ENCODE peak calls at places on chromosomes 13 and 19, in four cellular contexts. G is AG04450, K is NB4, A is left ventricle myocardium inferior. H is an unnamed sample.

GRCh38 chr19:13243971-13244370 is 93.8 kb downstream of the IER2 start:
- DNase-seq in G (no peak), K (no peak), A (no peak), H (no peak)

GRCh38 chr19:246551-246950 is 44.7 kb downstream of the PLPP2 start:
- DNase-seq in G (no peak), K (peak), A (no peak), H (no peak)

GRCh38 chr13:20489185-20489820 is 36.4 kb downstream of the CRYL1 start:
- DNase-seq in G (no peak), K (no peak), A (no peak), H (no peak)

GRCh38 chr19:5369304-5369703 is 28.7 kb upstream of the PTPRS start:
- DNase-seq in G (no peak), K (no peak), A (no peak), H (no peak)

GRCh38 chr13:25420161-25420560 is 48.4 kb downstream of the ATP8A2 start:
- DNase-seq in G (no peak), K (no peak), A (no peak), H (no peak)

GRCh38 chr19:41934849-41935374 is 6.7 kb upstream of the ERFL start:
- DNase-seq in G (peak), K (peak), A (peak), H (peak)

GRCh38 chr13:80802946-80803345 is 462.0 kb upstream of the SPRY2 start:
- DNase-seq in G (no peak), K (no peak), A (no peak), H (no peak)

GRCh38 chr19:48913114-48913513 is 13.0 kb downstream of the NUCB1 start:
- DNase-seq in G (no peak), K (peak), A (no peak), H (no peak)

GRCh38 chr19:6534451-6535093 is 3.7 kb downstream of the TNFSF9 start:
- DNase-seq in G (no peak), K (no peak), A (no peak), H (peak)

GRCh38 chr13:79384022-79384610 is 21.9 kb downstream of the RBM26 start:
- DNase-seq in G (no peak), K (peak), A (no peak), H (no peak)

GRCh38 chr13:113203507-113204377 is 4.7 kb downstream of the PCID2 start:
- DNase-seq in G (no peak), K (peak), A (peak), H (peak)

GRCh38 chr13:102847272-102848234 is 1.7 kb downstream of the ERCC5 start:
- DNase-seq in G (no peak), K (peak), A (no peak), H (no peak)

GRCh38 chr19:41957838-41958366 is 1.2 kb downstream of the RABAC1 start:
- DNase-seq in G (peak), K (peak), A (peak), H (no peak)

GRCh38 chr19:45885556-45886426 is at the start of gene IRF2BP1:
- DNase-seq in G (peak), K (peak), A (peak), H (peak)

GRCh38 chr19:40627486-40628279 is 26.5 kb downstream of the LTBP4 start:
- DNase-seq in G (no peak), K (no peak), A (no peak), H (no peak)

GRCh38 chr13:73107970-73108369 is 49.2 kb downstream of the KLF5 start:
- DNase-seq in G (no peak), K (no peak), A (no peak), H (no peak)

GRCh38 chr19:7492142-7493055 is 3.6 kb upstream of the PEX11G start:
- DNase-seq in G (no peak), K (peak), A (no peak), H (no peak)

GRCh38 chr19:56507446-56508281 is at the start of gene ZNF471:
- DNase-seq in G (peak), K (peak), A (peak), H (no peak)

GRCh38 chr19:34253711-34254551 is 423 bp upstream of the GARRE1 start:
- DNase-seq in G (no peak), K (peak), A (peak), H (peak)

GRCh38 chr19:30540671-30541210 is 168.6 kb downstream of the ZNF536 start:
- DNase-seq in G (no peak), K (peak), A (no peak), H (no peak)
- TF ChIP-seq CTCF in G (no peak), K (no peak), A (no peak), H (no peak)

GRCh38 chr13:48069573-48069972 is 25.3 kb downstream of the MED4 start:
- DNase-seq in G (no peak), K (no peak), A (no peak), H (no peak)

GRCh38 chr13:48068952-48069351 is 26.0 kb downstream of the MED4 start:
- DNase-seq in G (no peak), K (no peak), A (no peak), H (no peak)

GRCh38 chr13:48070942-48071341 is 24.0 kb downstream of the MED4 start:
- DNase-seq in G (no peak), K (no peak), A (no peak), H (no peak)

GRCh38 chr13:48066310-48066989 is 28.5 kb downstream of the MED4 start:
- DNase-seq in G (no peak), K (peak), A (no peak), H (no peak)

GRCh38 chr13:48068036-48068435 is 26.9 kb downstream of the MED4 start:
- DNase-seq in G (no peak), K (no peak), A (no peak), H (no peak)
- TF ChIP-seq CTCF in G (no peak), K (no peak), A (peak), H (no peak)

DNA sequence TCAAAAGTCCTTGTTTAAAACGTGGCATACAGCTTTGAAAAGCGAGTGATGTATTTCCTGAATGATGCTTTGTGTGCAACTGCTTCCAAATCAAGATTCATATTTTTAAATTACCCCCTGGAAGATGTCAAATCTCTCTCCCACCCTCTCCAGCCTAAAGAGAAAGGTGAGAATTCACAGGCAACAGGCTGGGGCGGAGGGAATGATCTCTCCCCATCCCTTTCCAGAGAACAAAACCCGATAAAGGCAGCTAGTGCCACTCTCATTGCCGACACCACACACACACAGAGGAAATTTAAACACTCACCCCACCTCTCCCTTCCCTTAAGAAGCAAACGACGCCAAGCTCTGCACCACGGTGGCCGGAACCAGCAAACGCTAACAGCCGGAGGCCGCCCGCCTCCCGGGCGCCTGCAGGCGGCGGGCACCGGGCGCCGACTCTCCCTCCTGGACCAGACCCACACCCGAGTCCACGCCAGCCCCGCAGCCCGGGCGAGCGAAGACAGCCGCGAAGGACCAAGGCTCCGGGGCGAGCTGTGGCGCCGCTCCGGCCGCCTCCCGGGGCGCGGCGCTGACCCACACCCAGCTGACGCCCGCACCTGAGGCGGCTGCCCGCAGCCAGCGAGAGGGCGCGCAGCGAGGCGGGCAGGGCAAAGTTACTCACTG is 485 bp downstream of the LNX2 start:
- DNase-seq in G (no peak), K (peak), A (peak), H (peak)
- TF ChIP-seq CTCF in G (peak), K (no peak), A (peak), H (peak)

DNA sequence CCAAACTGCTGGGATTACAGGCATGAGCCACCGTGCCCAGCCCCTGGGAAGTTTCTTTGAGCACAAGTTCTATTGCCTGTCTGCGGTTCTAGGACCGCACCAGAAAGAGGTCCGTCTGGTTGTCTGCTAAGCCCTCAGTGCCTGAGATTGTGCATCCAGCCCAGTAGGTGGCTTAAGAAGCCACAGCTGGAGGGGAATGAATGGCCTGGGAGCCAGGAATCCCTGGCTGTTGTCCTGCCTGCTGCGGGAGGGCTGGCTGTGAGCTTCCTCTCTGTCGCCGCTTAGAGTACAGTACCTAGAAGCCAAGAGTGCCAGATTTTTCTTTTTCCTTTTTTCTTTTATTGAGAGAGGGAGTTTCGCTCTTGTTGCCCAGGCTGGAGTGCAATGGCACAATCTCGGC is 4.2 kb upstream of the TYK2 start:
- DNase-seq in G (no peak), K (no peak), A (no peak), H (no peak)
- TF ChIP-seq CTCF in G (no peak), K (no peak), A (no peak), H (no peak)

GRCh38 chr13:28313579-28313978 is 175.2 kb downstream of the PAN3 start:
- DNase-seq in G (no peak), K (peak), A (no peak), H (no peak)
- TF ChIP-seq CTCF in G (peak), K (peak), A (peak), H (peak)

GRCh38 chr13:99610702-99611289 is 109.5 kb downstream of the TM9SF2 start:
- DNase-seq in G (no peak), K (peak), A (no peak), H (no peak)

GRCh38 chr13:99619207-99619606 is 117.9 kb downstream of the TM9SF2 start:
- DNase-seq in G (no peak), K (no peak), A (no peak), H (no peak)

GRCh38 chr13:99617474-99618255 is 116.4 kb downstream of the TM9SF2 start:
- DNase-seq in G (no peak), K (peak), A (no peak), H (no peak)

DNA sequence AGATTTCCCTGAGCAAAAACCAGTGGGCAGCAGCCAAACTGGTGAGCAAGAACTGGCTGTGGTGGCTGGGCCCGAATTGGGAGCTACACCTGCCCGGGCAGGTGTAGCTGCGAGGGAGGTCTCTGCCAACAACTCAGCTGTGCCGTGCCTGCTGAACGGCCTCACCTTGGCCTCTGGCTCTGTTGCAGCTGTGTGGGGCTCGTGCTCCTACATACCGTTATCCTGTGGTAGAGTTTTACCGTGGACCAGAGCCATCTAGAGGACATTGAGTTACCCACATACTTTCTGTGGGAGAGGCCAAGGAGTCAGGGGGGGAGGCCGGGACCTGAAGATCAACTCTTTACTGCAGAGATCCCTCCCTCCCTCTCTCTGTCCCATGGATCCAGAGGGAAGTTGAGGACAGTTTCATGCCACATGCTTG is 113.2 kb downstream of the TM9SF2 start:
- DNase-seq in G (no peak), K (peak), A (no peak), H (no peak)
- TF ChIP-seq CTCF in G (peak), K (peak), A (peak), H (peak)

GRCh38 chr13:22278336-22278929 is 607.6 kb downstream of the FGF9 start:
- DNase-seq in G (peak), K (peak), A (peak), H (no peak)
- TF ChIP-seq CTCF in G (peak), K (peak), A (peak), H (peak)